ENCODE peak calls at places on chromosomes 3 and 15, in eight cellular contexts. One of them, this sample, is unnamed.

GRCh38 chr15:78667578-78668236 is 26.7 kb upstream of the CHRNB4 start:
- DNase-seq in heart left ventricle: no peak
- DNase-seq in AG10803: no peak
- DNase-seq in A673: no peak
- DNase-seq in GM13976: no peak
- DNase-seq in neural crest cell: no peak
- DNase-seq in colonic mucosa: no peak
- DNase-seq in GM20000: no peak
- DNase-seq in this sample: no peak

GRCh38 chr3:60010778-60011177 is 961.0 kb upstream of the CFAP20DC start:
- DNase-seq in heart left ventricle: no peak
- DNase-seq in GM20000: peak; percentile 51
- DNase-seq in colonic mucosa: peak; percentile 18
- DNase-seq in A673: no peak
- DNase-seq in AG10803: no peak
- DNase-seq in neural crest cell: no peak
- DNase-seq in GM13976: peak; percentile 42
- DNase-seq in this sample: no peak

GRCh38 chr15:77030928-77031375 is 36.0 kb downstream of the PSTPIP1 start:
- DNase-seq in GM13976: peak; percentile 19
- DNase-seq in neural crest cell: peak; percentile 27
- DNase-seq in colonic mucosa: no peak
- DNase-seq in A673: no peak
- DNase-seq in heart left ventricle: no peak
- DNase-seq in GM20000: no peak
- DNase-seq in AG10803: no peak
- DNase-seq in this sample: peak; percentile 86

GRCh38 chr3:74410276-74410941 is 204.1 kb downstream of the CNTN3 start:
- DNase-seq in neural crest cell: no peak
- DNase-seq in heart left ventricle: no peak
- DNase-seq in A673: no peak
- DNase-seq in colonic mucosa: no peak
- DNase-seq in GM13976: no peak
- DNase-seq in GM20000: no peak
- DNase-seq in AG10803: no peak
- DNase-seq in this sample: no peak

GRCh38 chr15:32733276-32733675 is 15.5 kb downstream of the GREM1 start:
- DNase-seq in A673: no peak
- DNase-seq in neural crest cell: no peak
- DNase-seq in GM13976: no peak
- DNase-seq in heart left ventricle: no peak
- DNase-seq in AG10803: peak; percentile 57
- DNase-seq in GM20000: no peak
- DNase-seq in colonic mucosa: no peak
- DNase-seq in this sample: no peak

GRCh38 chr15:62124176-62124952 is 40.7 kb downstream of the C2CD4B start:
- DNase-seq in A673: peak; percentile 81
- DNase-seq in AG10803: no peak
- DNase-seq in neural crest cell: no peak
- DNase-seq in heart left ventricle: no peak
- DNase-seq in GM20000: no peak
- DNase-seq in GM13976: no peak
- DNase-seq in colonic mucosa: no peak
- DNase-seq in this sample: no peak

GRCh38 chr15:76177491-76178040 is 117.8 kb downstream of the TMEM266 start:
- DNase-seq in GM13976: no peak
- DNase-seq in heart left ventricle: peak; percentile 48
- DNase-seq in AG10803: peak; percentile 91
- DNase-seq in colonic mucosa: no peak
- DNase-seq in neural crest cell: no peak
- DNase-seq in A673: no peak
- DNase-seq in GM20000: no peak
- DNase-seq in this sample: no peak

GRCh38 chr3:182384182-182384581 is 409.1 kb upstream of the ATP11B start:
- DNase-seq in neural crest cell: no peak
- DNase-seq in heart left ventricle: no peak
- DNase-seq in colonic mucosa: no peak
- DNase-seq in GM13976: no peak
- DNase-seq in AG10803: no peak
- DNase-seq in A673: no peak
- DNase-seq in GM20000: no peak
- DNase-seq in this sample: no peak

GRCh38 chr3:147099076-147099475 is 307.3 kb downstream of the ZIC4 start:
- DNase-seq in A673: no peak
- DNase-seq in heart left ventricle: no peak
- DNase-seq in AG10803: no peak
- DNase-seq in colonic mucosa: no peak
- DNase-seq in neural crest cell: no peak
- DNase-seq in GM13976: no peak
- DNase-seq in GM20000: no peak
- DNase-seq in this sample: no peak

GRCh38 chr3:26015752-26016151 is 225.9 kb downstream of the OXSM start:
- DNase-seq in AG10803: no peak
- DNase-seq in neural crest cell: no peak
- DNase-seq in GM13976: no peak
- DNase-seq in A673: no peak
- DNase-seq in heart left ventricle: no peak
- DNase-seq in colonic mucosa: no peak
- DNase-seq in GM20000: no peak
- DNase-seq in this sample: no peak
- TF ChIP-seq CTCF in AG10803: no peak
- TF ChIP-seq CTCF in neural crest cell: no peak
- TF ChIP-seq CTCF in GM13976: no peak
- TF ChIP-seq CTCF in A673: no peak
- TF ChIP-seq CTCF in heart left ventricle: no peak
- TF ChIP-seq CTCF in colonic mucosa: no peak
- TF ChIP-seq CTCF in GM20000: no peak
- TF ChIP-seq CTCF in this sample: no peak

DNA sequence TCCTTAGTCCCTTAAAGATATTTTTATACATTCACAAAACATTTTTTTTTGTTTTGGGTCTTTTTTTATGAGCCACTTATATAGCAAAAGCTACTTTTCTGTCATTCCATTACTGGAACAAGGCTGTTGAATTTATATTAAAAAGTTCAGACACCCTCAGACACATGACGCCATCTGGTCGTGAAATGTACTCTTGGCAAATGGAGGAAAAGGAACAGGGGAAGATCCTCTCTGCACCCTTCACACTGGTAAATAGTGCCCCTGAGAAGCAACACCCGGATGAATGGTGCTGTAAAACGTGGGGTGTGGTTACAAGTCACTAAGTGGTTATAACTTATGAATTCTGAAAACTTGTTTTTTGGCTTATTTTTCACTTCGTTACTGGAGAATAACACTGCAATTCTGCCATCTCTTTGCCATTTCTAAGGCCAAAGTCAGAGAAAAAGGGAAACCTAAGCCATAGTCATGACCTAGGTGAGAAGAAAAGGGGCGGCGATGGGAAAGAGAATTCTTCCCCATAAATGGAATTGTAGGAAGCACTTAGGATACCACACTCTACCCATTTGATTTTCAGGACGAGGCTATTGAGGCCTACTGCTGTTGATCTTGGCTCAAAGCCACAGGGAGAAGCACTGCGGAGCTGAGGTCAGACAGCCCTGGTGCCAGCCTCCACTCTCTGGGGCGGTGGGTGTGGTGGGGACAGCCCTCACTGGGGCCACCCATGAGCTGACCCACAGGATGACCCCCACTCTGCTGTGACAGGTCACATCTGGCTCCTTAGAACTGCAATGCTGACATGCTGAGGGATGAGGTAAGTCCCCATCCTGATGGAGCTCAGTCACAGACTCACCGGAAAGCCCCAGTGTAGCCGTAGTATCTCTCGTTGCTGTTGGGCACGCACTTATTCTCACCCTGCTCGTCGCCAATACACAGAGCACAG is 21.8 kb downstream of the LTF start:
- DNase-seq in GM13976: peak; percentile 66
- DNase-seq in neural crest cell: peak; percentile 40
- DNase-seq in AG10803: no peak
- DNase-seq in colonic mucosa: peak; percentile 64
- DNase-seq in A673: no peak
- DNase-seq in GM20000: peak; percentile 63
- DNase-seq in heart left ventricle: no peak
- DNase-seq in this sample: no peak
- TF ChIP-seq CTCF in GM13976: no peak
- TF ChIP-seq CTCF in neural crest cell: peak; percentile 67
- TF ChIP-seq CTCF in AG10803: no peak
- TF ChIP-seq CTCF in colonic mucosa: no peak
- TF ChIP-seq CTCF in A673: no peak
- TF ChIP-seq CTCF in GM20000: peak; percentile 78
- TF ChIP-seq CTCF in heart left ventricle: no peak
- TF ChIP-seq CTCF in this sample: peak; percentile 79

GRCh38 chr15:90214553-90215205 is 13.5 kb downstream of the SEMA4B start:
- DNase-seq in heart left ventricle: no peak
- DNase-seq in GM20000: no peak
- DNase-seq in A673: no peak
- DNase-seq in GM13976: no peak
- DNase-seq in colonic mucosa: no peak
- DNase-seq in neural crest cell: no peak
- DNase-seq in AG10803: no peak
- DNase-seq in this sample: no peak
- TF ChIP-seq CTCF in heart left ventricle: peak; percentile 7
- TF ChIP-seq CTCF in GM20000: no peak
- TF ChIP-seq CTCF in A673: peak; percentile 35
- TF ChIP-seq CTCF in GM13976: no peak
- TF ChIP-seq CTCF in colonic mucosa: no peak
- TF ChIP-seq CTCF in neural crest cell: peak; percentile 42
- TF ChIP-seq CTCF in AG10803: peak; percentile 40
- TF ChIP-seq CTCF in this sample: peak; percentile 60

GRCh38 chr3:118817748-118818165 is 216.9 kb downstream of the IGSF11 start:
- DNase-seq in neural crest cell: peak; percentile 38
- DNase-seq in GM13976: peak; percentile 49
- DNase-seq in colonic mucosa: peak; percentile 33
- DNase-seq in heart left ventricle: no peak
- DNase-seq in AG10803: peak; percentile 60
- DNase-seq in GM20000: peak; percentile 49
- DNase-seq in A673: peak; percentile 68
- DNase-seq in this sample: no peak
- TF ChIP-seq CTCF in neural crest cell: peak; percentile 94
- TF ChIP-seq CTCF in GM13976: peak; percentile 75
- TF ChIP-seq CTCF in colonic mucosa: peak; percentile 64
- TF ChIP-seq CTCF in heart left ventricle: peak; percentile 79
- TF ChIP-seq CTCF in AG10803: peak; percentile 91
- TF ChIP-seq CTCF in GM20000: peak; percentile 79
- TF ChIP-seq CTCF in A673: peak; percentile 88
- TF ChIP-seq CTCF in this sample: peak; percentile 98

DNA sequence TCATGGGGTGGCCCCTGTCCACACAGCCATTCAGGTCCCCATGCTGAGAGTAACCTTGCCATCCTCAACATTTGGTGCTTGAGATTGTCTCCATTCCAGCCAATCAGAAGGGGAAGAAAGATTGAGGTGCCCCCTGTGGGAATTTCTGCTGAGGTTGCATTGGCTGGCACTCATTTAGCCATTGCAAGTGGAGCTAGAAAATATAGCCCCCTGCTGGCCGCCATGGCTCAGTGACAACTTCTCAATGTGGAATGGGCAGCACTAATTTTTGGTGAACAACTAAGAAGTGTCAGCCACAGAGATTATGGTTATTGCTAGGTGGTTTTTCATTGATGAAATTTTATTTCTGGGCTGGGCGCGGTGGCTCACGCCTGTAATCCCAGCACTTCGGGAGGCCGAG is 22.0 kb downstream of the COL6A6 start:
- DNase-seq in A673: peak; percentile 81
- DNase-seq in AG10803: peak; percentile 41
- DNase-seq in heart left ventricle: peak; percentile 16
- DNase-seq in colonic mucosa: peak; percentile 37
- DNase-seq in GM20000: peak; percentile 42
- DNase-seq in neural crest cell: peak; percentile 57
- DNase-seq in GM13976: peak; percentile 33
- DNase-seq in this sample: no peak
- TF ChIP-seq CTCF in A673: peak; percentile 78
- TF ChIP-seq CTCF in AG10803: peak; percentile 65
- TF ChIP-seq CTCF in heart left ventricle: peak; percentile 46
- TF ChIP-seq CTCF in colonic mucosa: peak; percentile 27
- TF ChIP-seq CTCF in GM20000: peak; percentile 49
- TF ChIP-seq CTCF in neural crest cell: peak; percentile 81
- TF ChIP-seq CTCF in GM13976: peak; percentile 61
- TF ChIP-seq CTCF in this sample: peak; percentile 78

GRCh38 chr15:57655087-57655486 is 51.4 kb upstream of the POLR2M start:
- DNase-seq in AG10803: no peak
- DNase-seq in heart left ventricle: no peak
- DNase-seq in neural crest cell: no peak
- DNase-seq in A673: no peak
- DNase-seq in GM13976: no peak
- DNase-seq in colonic mucosa: no peak
- DNase-seq in GM20000: no peak
- DNase-seq in this sample: no peak

GRCh38 chr15:57652481-57652880 is 54.0 kb upstream of the POLR2M start:
- DNase-seq in AG10803: no peak
- DNase-seq in colonic mucosa: no peak
- DNase-seq in GM20000: no peak
- DNase-seq in neural crest cell: no peak
- DNase-seq in GM13976: no peak
- DNase-seq in heart left ventricle: no peak
- DNase-seq in A673: no peak
- DNase-seq in this sample: no peak

GRCh38 chr15:57656434-57656833 is 50.1 kb upstream of the POLR2M start:
- DNase-seq in neural crest cell: no peak
- DNase-seq in GM13976: no peak
- DNase-seq in GM20000: no peak
- DNase-seq in A673: no peak
- DNase-seq in AG10803: no peak
- DNase-seq in colonic mucosa: no peak
- DNase-seq in heart left ventricle: no peak
- DNase-seq in this sample: no peak

GRCh38 chr15:57654136-57654845 is 52.2 kb upstream of the POLR2M start:
- DNase-seq in GM20000: no peak
- DNase-seq in GM13976: no peak
- DNase-seq in colonic mucosa: no peak
- DNase-seq in A673: no peak
- DNase-seq in heart left ventricle: no peak
- DNase-seq in neural crest cell: no peak
- DNase-seq in AG10803: peak; percentile 92
- DNase-seq in this sample: no peak

GRCh38 chr15:57655809-57656208 is 50.7 kb upstream of the POLR2M start:
- DNase-seq in GM20000: no peak
- DNase-seq in GM13976: no peak
- DNase-seq in neural crest cell: no peak
- DNase-seq in colonic mucosa: no peak
- DNase-seq in A673: no peak
- DNase-seq in AG10803: no peak
- DNase-seq in heart left ventricle: no peak
- DNase-seq in this sample: no peak
- TF ChIP-seq CTCF in GM20000: no peak
- TF ChIP-seq CTCF in GM13976: no peak
- TF ChIP-seq CTCF in neural crest cell: no peak
- TF ChIP-seq CTCF in colonic mucosa: no peak
- TF ChIP-seq CTCF in A673: no peak
- TF ChIP-seq CTCF in AG10803: no peak
- TF ChIP-seq CTCF in heart left ventricle: no peak
- TF ChIP-seq CTCF in this sample: peak; percentile 31

This sample was measured in chondrocyte.